ENCODE peak calls at places on chromosomes 13 and 19, in seven cellular contexts. Y is lower leg skin, P is type B pancreatic cell, I is fibroblast of mammary gland, D is WTC11, N is EH, K is ELR. X is an unnamed sample.
A peak's percentile ranks its signal among the peaks of the same experiment; 100 is the strongest.

GRCh38 chr13:52447354-52447753 is 3.1 kb downstream of the VPS36 start:
- DNase-seq in D (no peak), K (no peak), Y (no peak), P (no peak), I (no peak), N (no peak), X (no peak)

GRCh38 chr13:97810152-97810551 is 143.3 kb upstream of the IPO5 start:
- DNase-seq in N (peak; percentile 5), Y (no peak), I (peak; percentile 43), K (peak; percentile 43), P (no peak), D (no peak), X (no peak)

GRCh38 chr13:113417008-113417735 is 36.1 kb downstream of the ADPRHL1 start:
- DNase-seq in P (no peak), N (no peak), K (no peak), Y (no peak), D (no peak), I (no peak), X (no peak)

GRCh38 chr19:38701455-38702063 is 42.7 kb downstream of the CAPN12 start:
- DNase-seq in I (no peak), K (no peak), N (no peak), D (no peak), P (no peak), Y (no peak), X (no peak)

GRCh38 chr13:73984201-73984600 is 150.0 kb downstream of the KLF12 start:
- DNase-seq in Y (no peak), N (no peak), I (no peak), D (no peak), K (no peak), P (no peak), X (no peak)

GRCh38 chr19:4061178-4061682 is 5.5 kb downstream of the ZBTB7A start:
- DNase-seq in Y (peak; percentile 98), I (peak; percentile 61), P (no peak), N (peak; percentile 35), D (no peak), K (no peak), X (no peak)

GRCh38 chr13:74768521-74769090 is 634.4 kb upstream of the KLF12 start:
- DNase-seq in P (no peak), D (no peak), N (peak; percentile 65), I (no peak), Y (no peak), K (no peak), X (peak; percentile 71)

GRCh38 chr19:28468701-28469459 is 744.1 kb downstream of the UQCRFS1 start:
- DNase-seq in K (peak; percentile 42), Y (no peak), D (peak; percentile 50), P (no peak), I (peak; percentile 57), N (peak; percentile 71), X (peak; percentile 55)

GRCh38 chr13:112928020-112928931 is 40.7 kb upstream of the MCF2L start:
- DNase-seq in D (no peak), P (no peak), K (no peak), I (no peak), Y (peak; percentile 46), N (no peak), X (no peak)

GRCh38 chr13:78589206-78589605 is 14.1 kb downstream of the POU4F1 start:
- DNase-seq in Y (no peak), K (peak; percentile 56), D (peak; percentile 85), P (no peak), I (peak; percentile 28), N (peak; percentile 47), X (no peak)

GRCh38 chr13:112770504-112770903 is 80.7 kb downstream of the ATP11A start:
- DNase-seq in K (no peak), P (no peak), N (no peak), D (no peak), I (no peak), Y (no peak), X (no peak)

GRCh38 chr19:29260477-29261317 is 47.7 kb upstream of the UQCRFS1 start:
- DNase-seq in K (peak; percentile 48), Y (peak; percentile 46), I (peak; percentile 36), N (peak; percentile 34), P (no peak), D (peak; percentile 74), X (no peak)

GRCh38 chr13:33251131-33251629 is 34.4 kb downstream of the STARD13 start:
- DNase-seq in N (peak; percentile 98), K (peak; percentile 98), D (no peak), P (no peak), I (peak; percentile 98), Y (no peak), X (peak; percentile 80)

X was measured in AG09309.